ENCODE peak calls at places on chromosomes 11 and 22, in eight cellular contexts. One of them, this sample, is unnamed.
A peak's percentile ranks its signal among the peaks of the same experiment; 100 is the strongest.

GRCh38 chr11:61551630-61552029 is 29.2 kb downstream of the SYT7 start:
- DNase-seq in stromal cell of bone marrow: peak; percentile 19
- DNase-seq in anterior cingulate cortex: peak; percentile 18
- DNase-seq in H54: peak; percentile 99
- DNase-seq in psoas muscle: no peak
- DNase-seq in astrocyte of the spinal cord: no peak
- DNase-seq in SK-N-DZ: no peak
- DNase-seq in skeletal muscle cell: no peak
- DNase-seq in this sample: no peak

GRCh38 chr22:36211237-36211881 is 9.8 kb upstream of the APOL4 start:
- DNase-seq in stromal cell of bone marrow: peak; percentile 23
- DNase-seq in anterior cingulate cortex: no peak
- DNase-seq in H54: no peak
- DNase-seq in psoas muscle: no peak
- DNase-seq in astrocyte of the spinal cord: peak; percentile 77
- DNase-seq in SK-N-DZ: no peak
- DNase-seq in skeletal muscle cell: no peak
- DNase-seq in this sample: no peak

GRCh38 chr11:69115586-69116560 is 39.9 kb upstream of the SMIM38 start:
- DNase-seq in stromal cell of bone marrow: no peak
- DNase-seq in anterior cingulate cortex: no peak
- DNase-seq in H54: no peak
- DNase-seq in psoas muscle: peak; percentile 59
- DNase-seq in astrocyte of the spinal cord: no peak
- DNase-seq in SK-N-DZ: no peak
- DNase-seq in skeletal muscle cell: no peak
- DNase-seq in this sample: no peak

GRCh38 chr22:48949375-48950149 is 878.1 kb downstream of the BRD1 start:
- DNase-seq in stromal cell of bone marrow: no peak
- DNase-seq in anterior cingulate cortex: no peak
- DNase-seq in H54: no peak
- DNase-seq in psoas muscle: no peak
- DNase-seq in astrocyte of the spinal cord: no peak
- DNase-seq in SK-N-DZ: no peak
- DNase-seq in skeletal muscle cell: no peak
- DNase-seq in this sample: no peak

GRCh38 chr11:46009647-46010046 is 87.2 kb downstream of the LARGE2 start:
- DNase-seq in stromal cell of bone marrow: no peak
- DNase-seq in anterior cingulate cortex: no peak
- DNase-seq in H54: no peak
- DNase-seq in psoas muscle: no peak
- DNase-seq in astrocyte of the spinal cord: no peak
- DNase-seq in SK-N-DZ: no peak
- DNase-seq in skeletal muscle cell: no peak
- DNase-seq in this sample: no peak

GRCh38 chr11:1507381-1508140 is 21.0 kb upstream of the MOB2 start:
- DNase-seq in stromal cell of bone marrow: no peak
- DNase-seq in anterior cingulate cortex: peak; percentile 40
- DNase-seq in H54: no peak
- DNase-seq in psoas muscle: peak; percentile 76
- DNase-seq in astrocyte of the spinal cord: no peak
- DNase-seq in SK-N-DZ: no peak
- DNase-seq in skeletal muscle cell: no peak
- DNase-seq in this sample: no peak

GRCh38 chr11:124050770-124051169 is 9.6 kb upstream of the OR10G7 start:
- DNase-seq in stromal cell of bone marrow: no peak
- DNase-seq in anterior cingulate cortex: no peak
- DNase-seq in H54: no peak
- DNase-seq in psoas muscle: no peak
- DNase-seq in astrocyte of the spinal cord: no peak
- DNase-seq in SK-N-DZ: no peak
- DNase-seq in skeletal muscle cell: no peak
- DNase-seq in this sample: no peak

GRCh38 chr11:90916706-90917105 is 693.9 kb upstream of the CHORDC1 start:
- DNase-seq in stromal cell of bone marrow: no peak
- DNase-seq in anterior cingulate cortex: no peak
- DNase-seq in H54: no peak
- DNase-seq in psoas muscle: no peak
- DNase-seq in astrocyte of the spinal cord: no peak
- DNase-seq in SK-N-DZ: no peak
- DNase-seq in skeletal muscle cell: no peak
- DNase-seq in this sample: no peak

GRCh38 chr22:41565403-41566054 is 4.7 kb downstream of the CSDC2 start:
- DNase-seq in stromal cell of bone marrow: peak; percentile 64
- DNase-seq in anterior cingulate cortex: no peak
- DNase-seq in H54: peak; percentile 61
- DNase-seq in psoas muscle: no peak
- DNase-seq in astrocyte of the spinal cord: peak; percentile 86
- DNase-seq in SK-N-DZ: peak; percentile 34
- DNase-seq in skeletal muscle cell: no peak
- DNase-seq in this sample: peak; percentile 72

GRCh38 chr11:64419257-64419790 is 60.4 kb downstream of the RPS6KA4 start:
- DNase-seq in stromal cell of bone marrow: no peak
- DNase-seq in anterior cingulate cortex: no peak
- DNase-seq in H54: no peak
- DNase-seq in psoas muscle: no peak
- DNase-seq in astrocyte of the spinal cord: no peak
- DNase-seq in SK-N-DZ: no peak
- DNase-seq in skeletal muscle cell: no peak
- DNase-seq in this sample: no peak

GRCh38 chr22:38788417-38788816 is 5.5 kb downstream of the DNAL4 start:
- DNase-seq in stromal cell of bone marrow: peak; percentile 95
- DNase-seq in anterior cingulate cortex: no peak
- DNase-seq in H54: no peak
- DNase-seq in psoas muscle: no peak
- DNase-seq in astrocyte of the spinal cord: peak; percentile 89
- DNase-seq in SK-N-DZ: no peak
- DNase-seq in skeletal muscle cell: peak; percentile 76
- DNase-seq in this sample: no peak

GRCh38 chr11:221539-221938 is 14.0 kb downstream of the RIC8A start:
- DNase-seq in stromal cell of bone marrow: no peak
- DNase-seq in anterior cingulate cortex: no peak
- DNase-seq in H54: no peak
- DNase-seq in psoas muscle: no peak
- DNase-seq in astrocyte of the spinal cord: no peak
- DNase-seq in SK-N-DZ: no peak
- DNase-seq in skeletal muscle cell: no peak
- DNase-seq in this sample: no peak

GRCh38 chr11:15663778-15664218 is 549.1 kb downstream of the INSC start:
- DNase-seq in stromal cell of bone marrow: no peak
- DNase-seq in anterior cingulate cortex: no peak
- DNase-seq in H54: no peak
- DNase-seq in psoas muscle: peak; percentile 68
- DNase-seq in astrocyte of the spinal cord: no peak
- DNase-seq in SK-N-DZ: no peak
- DNase-seq in skeletal muscle cell: no peak
- DNase-seq in this sample: no peak

GRCh38 chr11:92556435-92556834 is 331.8 kb downstream of the FAT3 start:
- DNase-seq in stromal cell of bone marrow: peak; percentile 14
- DNase-seq in anterior cingulate cortex: no peak
- DNase-seq in H54: no peak
- DNase-seq in psoas muscle: no peak
- DNase-seq in astrocyte of the spinal cord: peak; percentile 38
- DNase-seq in SK-N-DZ: no peak
- DNase-seq in skeletal muscle cell: no peak
- DNase-seq in this sample: no peak

GRCh38 chr11:74684661-74685060 is 46.6 kb downstream of the CHRDL2 start:
- DNase-seq in stromal cell of bone marrow: no peak
- DNase-seq in anterior cingulate cortex: no peak
- DNase-seq in H54: no peak
- DNase-seq in psoas muscle: peak; percentile 11
- DNase-seq in astrocyte of the spinal cord: no peak
- DNase-seq in SK-N-DZ: no peak
- DNase-seq in skeletal muscle cell: no peak
- DNase-seq in this sample: no peak

GRCh38 chr11:119594639-119595249 is 134.3 kb downstream of the NECTIN1 start:
- DNase-seq in stromal cell of bone marrow: peak; percentile 62
- DNase-seq in anterior cingulate cortex: no peak
- DNase-seq in H54: peak; percentile 34
- DNase-seq in psoas muscle: no peak
- DNase-seq in astrocyte of the spinal cord: peak; percentile 81
- DNase-seq in SK-N-DZ: no peak
- DNase-seq in skeletal muscle cell: peak; percentile 49
- DNase-seq in this sample: peak; percentile 70

GRCh38 chr11:19954899-19955298 is 205.4 kb downstream of the DBX1 start:
- DNase-seq in stromal cell of bone marrow: no peak
- DNase-seq in anterior cingulate cortex: no peak
- DNase-seq in H54: no peak
- DNase-seq in psoas muscle: no peak
- DNase-seq in astrocyte of the spinal cord: no peak
- DNase-seq in SK-N-DZ: no peak
- DNase-seq in skeletal muscle cell: no peak
- DNase-seq in this sample: no peak

GRCh38 chr11:81000334-81001100 is 1559.7 kb upstream of the TENM4 start:
- DNase-seq in stromal cell of bone marrow: no peak
- DNase-seq in anterior cingulate cortex: no peak
- DNase-seq in H54: no peak
- DNase-seq in psoas muscle: no peak
- DNase-seq in astrocyte of the spinal cord: no peak
- DNase-seq in SK-N-DZ: no peak
- DNase-seq in skeletal muscle cell: no peak
- DNase-seq in this sample: no peak

GRCh38 chr11:102831128-102831708 is 12.2 kb downstream of the MMP3 start:
- DNase-seq in stromal cell of bone marrow: peak; percentile 33
- DNase-seq in anterior cingulate cortex: peak; percentile 17
- DNase-seq in H54: no peak
- DNase-seq in psoas muscle: peak; percentile 64
- DNase-seq in astrocyte of the spinal cord: peak; percentile 59
- DNase-seq in SK-N-DZ: no peak
- DNase-seq in skeletal muscle cell: no peak
- DNase-seq in this sample: no peak

GRCh38 chr11:8267280-8267679 is 3.6 kb upstream of the LMO1 start:
- DNase-seq in stromal cell of bone marrow: no peak
- DNase-seq in anterior cingulate cortex: no peak
- DNase-seq in H54: no peak
- DNase-seq in psoas muscle: no peak
- DNase-seq in astrocyte of the spinal cord: no peak
- DNase-seq in SK-N-DZ: no peak
- DNase-seq in skeletal muscle cell: no peak
- DNase-seq in this sample: no peak

GRCh38 chr22:37654556-37655251 is 3.8 kb upstream of the PDXP start:
- DNase-seq in stromal cell of bone marrow: no peak
- DNase-seq in anterior cingulate cortex: no peak
- DNase-seq in H54: no peak
- DNase-seq in psoas muscle: no peak
- DNase-seq in astrocyte of the spinal cord: no peak
- DNase-seq in SK-N-DZ: no peak
- DNase-seq in skeletal muscle cell: no peak
- DNase-seq in this sample: no peak

GRCh38 chr11:100473390-100473740 is 213.7 kb upstream of the ARHGAP42 start:
- DNase-seq in stromal cell of bone marrow: no peak
- DNase-seq in anterior cingulate cortex: no peak
- DNase-seq in H54: no peak
- DNase-seq in psoas muscle: no peak
- DNase-seq in astrocyte of the spinal cord: no peak
- DNase-seq in SK-N-DZ: no peak
- DNase-seq in skeletal muscle cell: no peak
- DNase-seq in this sample: no peak

GRCh38 chr22:18000441-18001039 is 23.8 kb downstream of the MICAL3 start:
- DNase-seq in stromal cell of bone marrow: no peak
- DNase-seq in anterior cingulate cortex: peak; percentile 34
- DNase-seq in H54: no peak
- DNase-seq in psoas muscle: peak; percentile 56
- DNase-seq in astrocyte of the spinal cord: no peak
- DNase-seq in SK-N-DZ: peak; percentile 34
- DNase-seq in skeletal muscle cell: no peak
- DNase-seq in this sample: no peak

GRCh38 chr22:48301908-48302307 is 1525.8 kb downstream of the BRD1 start:
- DNase-seq in stromal cell of bone marrow: no peak
- DNase-seq in anterior cingulate cortex: no peak
- DNase-seq in H54: no peak
- DNase-seq in psoas muscle: no peak
- DNase-seq in astrocyte of the spinal cord: no peak
- DNase-seq in SK-N-DZ: no peak
- DNase-seq in skeletal muscle cell: no peak
- DNase-seq in this sample: no peak

GRCh38 chr11:20873054-20873453 is 203.7 kb downstream of the NELL1 start:
- DNase-seq in stromal cell of bone marrow: no peak
- DNase-seq in anterior cingulate cortex: peak; percentile 2
- DNase-seq in H54: peak; percentile 26
- DNase-seq in psoas muscle: no peak
- DNase-seq in astrocyte of the spinal cord: no peak
- DNase-seq in SK-N-DZ: peak; percentile 67
- DNase-seq in skeletal muscle cell: no peak
- DNase-seq in this sample: no peak

GRCh38 chr11:118939948-118940598 is 14.3 kb upstream of the BCL9L start:
- DNase-seq in stromal cell of bone marrow: no peak
- DNase-seq in anterior cingulate cortex: peak; percentile 47
- DNase-seq in H54: no peak
- DNase-seq in psoas muscle: no peak
- DNase-seq in astrocyte of the spinal cord: no peak
- DNase-seq in SK-N-DZ: peak; percentile 51
- DNase-seq in skeletal muscle cell: no peak
- DNase-seq in this sample: no peak

GRCh38 chr11:94060401-94060800 is 39.2 kb downstream of the HEPHL1 start:
- DNase-seq in stromal cell of bone marrow: no peak
- DNase-seq in anterior cingulate cortex: no peak
- DNase-seq in H54: no peak
- DNase-seq in psoas muscle: no peak
- DNase-seq in astrocyte of the spinal cord: peak; percentile 2
- DNase-seq in SK-N-DZ: no peak
- DNase-seq in skeletal muscle cell: no peak
- DNase-seq in this sample: peak; percentile 11

GRCh38 chr22:46031965-46032851 is 55.2 kb upstream of the WNT7B start:
- DNase-seq in stromal cell of bone marrow: no peak
- DNase-seq in anterior cingulate cortex: no peak
- DNase-seq in H54: no peak
- DNase-seq in psoas muscle: no peak
- DNase-seq in astrocyte of the spinal cord: no peak
- DNase-seq in SK-N-DZ: no peak
- DNase-seq in skeletal muscle cell: no peak
- DNase-seq in this sample: no peak

GRCh38 chr11:856397-856796 is 13.7 kb downstream of the TSPAN4 start:
- DNase-seq in stromal cell of bone marrow: no peak
- DNase-seq in anterior cingulate cortex: no peak
- DNase-seq in H54: no peak
- DNase-seq in psoas muscle: no peak
- DNase-seq in astrocyte of the spinal cord: no peak
- DNase-seq in SK-N-DZ: no peak
- DNase-seq in skeletal muscle cell: no peak
- DNase-seq in this sample: no peak

This sample was measured in HS-5.